ENCODE peak calls at places on chromosomes 2 and 18, in six cellular contexts. One of them, this sample, is unnamed.

GRCh38 chr18:59454909-59455727 is 96.1 kb upstream of the LMAN1 start:
- DNase-seq in GM20000: no peak
- DNase-seq in colonic mucosa: no peak
- DNase-seq in Panc1: no peak
- DNase-seq in D721Med: no peak
- DNase-seq in MCF 10A: no peak
- DNase-seq in this sample: no peak

GRCh38 chr18:48743046-48743445 is 204.2 kb downstream of the CTIF start:
- DNase-seq in GM20000: no peak
- DNase-seq in D721Med: no peak
- DNase-seq in MCF 10A: peak; percentile 48
- DNase-seq in Panc1: no peak
- DNase-seq in colonic mucosa: peak; percentile 32
- DNase-seq in this sample: no peak

GRCh38 chr2:230932556-230933511 is 7.8 kb upstream of the GPR55 start:
- DNase-seq in Panc1: no peak
- DNase-seq in colonic mucosa: no peak
- DNase-seq in GM20000: no peak
- DNase-seq in MCF 10A: peak; percentile 76
- DNase-seq in D721Med: no peak
- DNase-seq in this sample: no peak

GRCh38 chr2:54704688-54705605 is 18.5 kb upstream of the EML6 start:
- DNase-seq in D721Med: no peak
- DNase-seq in colonic mucosa: no peak
- DNase-seq in Panc1: no peak
- DNase-seq in GM20000: peak; percentile 66
- DNase-seq in MCF 10A: peak; percentile 77
- DNase-seq in this sample: peak; percentile 48

GRCh38 chr2:63059434-63060078 is 8.9 kb downstream of the OTX1 start:
- DNase-seq in colonic mucosa: no peak
- DNase-seq in MCF 10A: no peak
- DNase-seq in GM20000: peak; percentile 29
- DNase-seq in Panc1: no peak
- DNase-seq in D721Med: no peak
- DNase-seq in this sample: no peak

GRCh38 chr2:240995041-240995960 is 3.1 kb upstream of the SNED1 start:
- DNase-seq in MCF 10A: no peak
- DNase-seq in Panc1: no peak
- DNase-seq in D721Med: no peak
- DNase-seq in GM20000: no peak
- DNase-seq in colonic mucosa: no peak
- DNase-seq in this sample: no peak

GRCh38 chr18:76980663-76981387 is 151.8 kb downstream of the MBP start:
- DNase-seq in GM20000: no peak
- DNase-seq in MCF 10A: no peak
- DNase-seq in Panc1: no peak
- DNase-seq in colonic mucosa: peak; percentile 18
- DNase-seq in D721Med: no peak
- DNase-seq in this sample: no peak

GRCh38 chr2:63078852-63079606 is 28.4 kb downstream of the OTX1 start:
- DNase-seq in D721Med: no peak
- DNase-seq in GM20000: peak; percentile 14
- DNase-seq in MCF 10A: peak; percentile 58
- DNase-seq in Panc1: peak; percentile 18
- DNase-seq in colonic mucosa: peak; percentile 20
- DNase-seq in this sample: peak; percentile 40

GRCh38 chr2:158391876-158392275 is 64.7 kb downstream of the CCDC148 start:
- DNase-seq in colonic mucosa: no peak
- DNase-seq in GM20000: peak; percentile 6
- DNase-seq in D721Med: no peak
- DNase-seq in Panc1: peak; percentile 4
- DNase-seq in MCF 10A: peak; percentile 29
- DNase-seq in this sample: peak; percentile 72

GRCh38 chr2:131104487-131105155 is 515 bp upstream of the PLEKHB2 start:
- DNase-seq in colonic mucosa: peak; percentile 64
- DNase-seq in Panc1: peak; percentile 57
- DNase-seq in MCF 10A: peak; percentile 77
- DNase-seq in D721Med: peak; percentile 40
- DNase-seq in GM20000: peak; percentile 76
- DNase-seq in this sample: peak; percentile 76

GRCh38 chr18:57748770-57749603 is 54.1 kb downstream of the ATP8B1 start:
- DNase-seq in MCF 10A: peak; percentile 69
- DNase-seq in GM20000: peak; percentile 40
- DNase-seq in D721Med: no peak
- DNase-seq in Panc1: no peak
- DNase-seq in colonic mucosa: no peak
- DNase-seq in this sample: no peak

GRCh38 chr2:199977984-199978415 is 22.6 kb downstream of the MAIP1 start:
- DNase-seq in colonic mucosa: peak; percentile 84
- DNase-seq in GM20000: no peak
- DNase-seq in MCF 10A: peak; percentile 54
- DNase-seq in D721Med: no peak
- DNase-seq in Panc1: no peak
- DNase-seq in this sample: peak; percentile 58

GRCh38 chr2:208607694-208608093 is 201.1 kb downstream of the PTH2R start:
- DNase-seq in colonic mucosa: no peak
- DNase-seq in GM20000: no peak
- DNase-seq in D721Med: no peak
- DNase-seq in MCF 10A: no peak
- DNase-seq in Panc1: no peak
- DNase-seq in this sample: no peak

GRCh38 chr2:190351955-190352354 is 8.6 kb downstream of the INPP1 start:
- DNase-seq in D721Med: no peak
- DNase-seq in Panc1: no peak
- DNase-seq in MCF 10A: no peak
- DNase-seq in colonic mucosa: no peak
- DNase-seq in GM20000: no peak
- DNase-seq in this sample: no peak

DNA sequence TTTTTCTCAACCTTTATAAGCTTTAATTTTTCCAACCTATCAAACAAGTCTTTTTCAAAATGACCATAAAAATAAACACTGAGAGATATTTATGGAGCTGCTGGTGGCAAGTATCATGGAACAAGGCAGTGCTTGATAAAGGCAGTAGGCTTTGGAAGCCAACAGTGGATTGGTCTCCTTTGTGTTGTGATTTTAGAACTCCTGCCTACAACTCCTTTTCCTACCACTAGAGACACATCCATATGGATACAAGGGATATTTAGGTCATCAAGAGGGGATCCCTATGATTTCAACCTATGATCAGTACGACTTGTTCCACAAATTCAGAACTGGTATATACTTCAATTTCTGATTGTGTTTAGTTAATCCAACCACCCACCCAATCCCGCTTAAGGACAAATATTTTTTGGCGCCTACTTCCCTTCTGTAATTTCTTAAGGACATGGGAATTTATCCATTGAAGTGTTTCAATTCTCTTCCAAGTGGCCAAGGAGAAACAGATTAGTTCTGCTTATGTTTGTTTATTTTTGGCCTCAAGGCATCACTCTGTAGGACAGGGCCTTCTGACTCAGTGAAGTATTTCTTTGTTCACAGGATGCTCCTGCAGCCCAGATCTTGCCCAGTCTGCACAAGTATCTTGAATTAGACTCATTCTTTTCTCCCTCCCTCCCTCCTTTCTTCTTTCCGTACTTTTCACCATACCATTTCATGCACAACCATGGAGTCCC is 2119.6 kb upstream of the PIK3C3 start:
- DNase-seq in colonic mucosa: no peak
- DNase-seq in MCF 10A: no peak
- DNase-seq in D721Med: no peak
- DNase-seq in GM20000: no peak
- DNase-seq in Panc1: no peak
- DNase-seq in this sample: peak; percentile 54
- TF ChIP-seq CTCF in colonic mucosa: no peak
- TF ChIP-seq CTCF in MCF 10A: no peak
- TF ChIP-seq CTCF in D721Med: no peak
- TF ChIP-seq CTCF in GM20000: no peak
- TF ChIP-seq CTCF in Panc1: no peak
- TF ChIP-seq CTCF in this sample: no peak

DNA sequence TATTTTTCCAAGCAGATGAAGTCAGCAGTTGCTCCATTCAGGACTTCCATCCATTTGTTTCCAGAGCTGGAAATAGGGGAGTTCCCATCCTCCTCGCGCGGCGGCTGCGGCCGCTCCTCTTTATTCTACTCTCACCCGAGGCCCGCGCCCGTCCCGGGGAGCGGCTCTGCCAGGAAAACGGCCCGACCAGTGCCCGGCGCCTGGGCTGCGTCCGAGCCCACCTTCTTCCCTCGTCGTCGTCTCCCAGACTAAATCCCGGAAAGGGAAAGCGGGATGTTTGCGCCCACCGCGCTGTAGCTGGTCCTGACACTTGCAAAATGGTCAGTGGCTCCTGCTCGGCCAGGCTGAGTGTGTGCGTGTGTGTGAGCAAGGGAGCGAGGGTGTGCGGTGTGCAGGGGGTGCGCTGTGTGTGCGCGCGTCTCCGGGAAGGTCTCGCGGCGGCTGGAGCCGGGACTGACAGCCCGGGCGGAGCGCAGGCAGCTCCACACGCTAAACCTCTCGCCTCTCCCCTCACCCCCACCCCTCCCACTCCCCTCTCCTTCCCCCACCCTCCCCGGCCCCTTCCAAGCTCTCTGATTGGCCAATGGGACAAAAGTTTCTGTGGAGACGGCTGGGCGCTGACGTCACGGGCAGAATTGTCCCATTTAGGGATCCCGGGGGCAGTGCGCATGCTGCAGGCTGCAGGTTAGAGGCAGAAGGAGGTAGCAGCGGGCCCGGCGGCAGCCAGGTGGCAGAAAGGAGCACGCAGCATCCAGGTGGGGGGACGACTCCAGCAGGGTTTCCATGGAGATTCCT is at the start of gene NOL4:
- DNase-seq in D721Med: no peak
- DNase-seq in colonic mucosa: peak; percentile 71
- DNase-seq in GM20000: peak; percentile 52
- DNase-seq in Panc1: no peak
- DNase-seq in MCF 10A: peak; percentile 7
- DNase-seq in this sample: peak; percentile 11
- TF ChIP-seq CTCF in D721Med: peak; percentile 43
- TF ChIP-seq CTCF in colonic mucosa: peak; percentile 34
- TF ChIP-seq CTCF in GM20000: no peak
- TF ChIP-seq CTCF in Panc1: peak; percentile 70
- TF ChIP-seq CTCF in MCF 10A: peak; percentile 14
- TF ChIP-seq CTCF in this sample: peak; percentile 41

DNA sequence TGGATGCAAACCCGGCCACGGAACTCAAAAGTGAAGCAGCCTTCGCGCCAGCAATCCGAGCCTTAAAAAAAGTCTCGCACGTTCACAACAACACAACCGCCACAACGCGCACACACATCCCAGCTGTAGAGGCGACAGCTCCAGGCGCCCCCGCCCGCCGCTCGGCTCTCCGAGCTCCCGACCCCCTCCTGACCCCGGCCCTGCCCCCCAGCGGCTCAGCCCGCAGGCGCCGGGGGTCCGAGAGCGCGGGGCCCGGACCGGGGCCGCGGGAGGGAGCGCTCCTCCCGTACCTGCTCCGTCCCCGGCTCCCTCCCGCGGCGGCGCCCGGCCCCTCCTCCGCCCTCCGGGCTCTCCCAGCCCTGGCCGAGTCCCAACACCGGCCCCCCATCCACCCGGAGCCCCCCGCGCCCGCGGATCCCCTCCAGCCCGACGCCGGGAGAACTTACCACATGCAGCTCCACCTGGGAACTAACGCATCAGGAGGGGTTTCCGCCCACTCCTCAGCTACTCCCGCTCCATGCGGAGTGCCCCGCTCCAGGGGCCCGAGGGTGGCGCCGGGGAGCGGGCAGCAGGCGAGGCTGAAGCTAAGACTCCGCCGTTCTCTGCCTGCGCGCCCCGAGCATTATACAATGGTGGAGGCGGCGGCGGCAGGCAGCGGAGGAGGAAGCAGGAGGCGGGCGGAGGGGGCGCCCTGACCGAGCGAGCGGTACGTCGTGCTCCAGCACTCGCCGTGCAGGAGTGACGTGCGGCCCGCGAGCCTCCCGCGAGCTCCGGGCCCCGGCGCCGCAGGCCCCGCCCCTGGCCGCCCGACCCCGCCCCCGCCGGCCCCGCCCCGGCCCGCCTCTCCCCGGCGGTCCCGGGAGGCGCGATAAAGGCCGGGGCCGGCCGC is at the start of gene SERTAD2:
- DNase-seq in D721Med: peak; percentile 60
- DNase-seq in GM20000: peak; percentile 99
- DNase-seq in Panc1: no peak
- DNase-seq in MCF 10A: peak; percentile 86
- DNase-seq in colonic mucosa: peak; percentile 88
- DNase-seq in this sample: no peak
- TF ChIP-seq CTCF in D721Med: no peak
- TF ChIP-seq CTCF in GM20000: peak; percentile 35
- TF ChIP-seq CTCF in Panc1: peak; percentile 47
- TF ChIP-seq CTCF in MCF 10A: no peak
- TF ChIP-seq CTCF in colonic mucosa: no peak
- TF ChIP-seq CTCF in this sample: peak; percentile 47

GRCh38 chr2:192159215-192159614 is 35.5 kb downstream of the TMEFF2 start:
- DNase-seq in GM20000: no peak
- DNase-seq in colonic mucosa: no peak
- DNase-seq in D721Med: no peak
- DNase-seq in Panc1: no peak
- DNase-seq in MCF 10A: no peak
- DNase-seq in this sample: no peak
- TF ChIP-seq CTCF in GM20000: no peak
- TF ChIP-seq CTCF in colonic mucosa: no peak
- TF ChIP-seq CTCF in D721Med: no peak
- TF ChIP-seq CTCF in Panc1: no peak
- TF ChIP-seq CTCF in MCF 10A: no peak
- TF ChIP-seq CTCF in this sample: no peak

DNA sequence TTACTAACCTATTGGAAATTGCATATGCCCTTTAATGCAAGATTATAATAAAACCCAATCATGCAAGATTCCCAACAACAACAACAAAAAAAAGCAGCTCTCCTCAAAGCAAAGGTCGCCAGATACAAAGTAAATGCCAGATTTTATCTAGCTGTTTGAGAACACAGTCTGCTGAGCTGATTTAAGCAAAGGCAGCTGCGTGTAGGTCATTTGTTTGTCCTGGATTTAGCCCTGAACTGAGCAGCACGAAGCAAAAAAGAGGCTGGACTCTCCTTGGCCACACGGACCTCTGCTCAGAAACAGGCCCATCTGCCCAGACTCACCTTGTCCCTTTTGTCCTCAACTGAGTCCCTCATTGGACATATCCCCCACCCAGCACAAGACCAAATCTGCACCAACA is 91.5 kb downstream of the PID1 start:
- DNase-seq in colonic mucosa: no peak
- DNase-seq in Panc1: no peak
- DNase-seq in MCF 10A: no peak
- DNase-seq in D721Med: no peak
- DNase-seq in GM20000: no peak
- DNase-seq in this sample: no peak
- TF ChIP-seq CTCF in colonic mucosa: no peak
- TF ChIP-seq CTCF in Panc1: no peak
- TF ChIP-seq CTCF in MCF 10A: no peak
- TF ChIP-seq CTCF in D721Med: no peak
- TF ChIP-seq CTCF in GM20000: no peak
- TF ChIP-seq CTCF in this sample: no peak